ENCODE peak calls at places on chromosomes 13 and 19, in seven cellular contexts. G is endothelial cell of umbilical vein; H is HCT116; Y is CD4-positive, CD25-positive, alpha-beta regulatory T cell; R is IMR-90; K is mesendoderm; D is astrocyte. S is an unnamed sample.

GRCh38 chr13:101512650-101513049 is 60.2 kb downstream of the ITGBL1 start:
- DNase-seq in G (no peak), Y (no peak), H (no peak), K (no peak), R (no peak), D (peak; percentile 75), S (no peak)

GRCh38 chr13:59112375-59112774 is 1051.4 kb downstream of the DIAPH3 start:
- DNase-seq in R (peak; percentile 99), H (no peak), D (peak; percentile 100), K (peak; percentile 11), G (peak; percentile 71), Y (no peak), S (peak; percentile 15)

GRCh38 chr13:40126301-40127085 is 471.0 kb downstream of the COG6 start:
- DNase-seq in Y (no peak), R (no peak), G (no peak), D (no peak), H (no peak), K (no peak), S (no peak)

GRCh38 chr13:104015646-104016396 is 949.6 kb upstream of the SLC10A2 start:
- DNase-seq in R (peak; percentile 83), H (no peak), D (peak; percentile 96), K (no peak), Y (no peak), G (peak; percentile 89), S (no peak)

GRCh38 chr13:39451860-39452301 is 151.1 kb downstream of the LHFPL6 start:
- DNase-seq in G (peak; percentile 86), D (peak; percentile 30), Y (no peak), H (no peak), K (no peak), R (peak; percentile 30), S (no peak)

GRCh38 chr19:4624733-4625362 is 14.5 kb upstream of the TNFAIP8L1 start:
- DNase-seq in H (peak; percentile 65), K (peak; percentile 82), G (peak; percentile 42), Y (no peak), D (no peak), R (peak; percentile 32), S (peak; percentile 61)

GRCh38 chr13:80870186-80870585 is 529.3 kb upstream of the SPRY2 start:
- DNase-seq in G (no peak), K (no peak), R (no peak), D (no peak), Y (no peak), H (no peak), S (no peak)

GRCh38 chr19:1491114-1491848 is at the start of gene REEP6:
- DNase-seq in R (no peak), K (no peak), H (no peak), Y (no peak), D (no peak), G (no peak), S (no peak)

GRCh38 chr13:26498524-26499208 is 58.8 kb upstream of the WASF3 start:
- DNase-seq in H (no peak), R (peak; percentile 43), G (peak; percentile 11), Y (no peak), D (peak; percentile 22), K (no peak), S (no peak)

GRCh38 chr19:1027953-1028902 is 1.8 kb downstream of the CNN2 start:
- DNase-seq in D (peak; percentile 89), G (peak; percentile 47), Y (peak; percentile 73), R (peak; percentile 95), H (peak; percentile 52), K (peak; percentile 95), S (peak; percentile 94)

GRCh38 chr13:97359181-97360057 is 74.5 kb upstream of the RAP2A start:
- DNase-seq in Y (peak; percentile 63), H (peak; percentile 44), K (peak; percentile 85), R (peak; percentile 92), G (peak; percentile 81), D (peak; percentile 47), S (peak; percentile 80)

DNA sequence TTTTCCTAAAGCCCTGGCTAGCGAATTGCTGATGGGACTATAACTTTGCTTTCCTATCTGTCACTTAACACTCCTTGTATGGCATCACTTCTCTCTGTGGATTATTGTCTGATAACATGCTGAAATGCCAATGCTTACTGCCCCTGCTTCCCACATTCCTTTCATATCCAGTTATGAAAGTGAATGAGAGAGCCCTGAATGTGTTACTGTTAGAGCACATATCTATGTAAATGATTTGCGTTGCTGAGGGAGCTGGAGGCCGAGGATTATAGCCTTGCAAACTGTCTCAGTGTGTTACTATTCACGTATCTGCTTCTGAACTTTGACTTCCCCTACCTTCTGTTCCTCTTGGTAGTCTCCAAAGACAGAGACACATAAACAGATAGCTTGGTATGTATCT is 37.8 kb downstream of the POLR1D start:
- DNase-seq in D (no peak), R (no peak), Y (no peak), G (no peak), H (no peak), K (no peak), S (no peak)
- H3K27ac ChIP-seq in D (no peak overlapping the region), R (peak overlapping the region; percentile 71), Y (no peak overlapping the region), G (no peak overlapping the region), H (no peak overlapping the region), K (no peak overlapping the region), S (no peak overlapping the region)

GRCh38 chr19:54105796-54106195 is 3.1 kb downstream of the NDUFA3 start:
- DNase-seq in K (no peak), Y (no peak), G (no peak), D (no peak), R (no peak), H (no peak), S (no peak)
- H3K27ac ChIP-seq in K (no peak overlapping the region), Y (no peak overlapping the region), G (no peak overlapping the region), D (no peak overlapping the region), R (no peak overlapping the region), H (no peak overlapping the region), S (no peak overlapping the region)

GRCh38 chr13:34372581-34372980 is 554.6 kb downstream of the RFC3 start:
- DNase-seq in G (no peak), R (no peak), K (no peak), D (peak; percentile 37), H (no peak), Y (no peak), S (no peak)
- H3K27ac ChIP-seq in G (no peak overlapping the region), R (no peak overlapping the region), K (no peak overlapping the region), D (no peak overlapping the region), H (no peak overlapping the region), Y (no peak overlapping the region), S (no peak overlapping the region)

GRCh38 chr13:48678316-48678715 is 24.6 kb downstream of the CYSLTR2 start:
- DNase-seq in K (peak; percentile 51), Y (no peak), H (no peak), R (no peak), D (no peak), G (no peak), S (peak; percentile 7)

GRCh38 chr13:48679941-48680630 is 26.4 kb downstream of the CYSLTR2 start:
- DNase-seq in H (no peak), R (no peak), K (no peak), D (no peak), G (no peak), Y (no peak), S (no peak)

GRCh38 chr13:48680756-48681392 is 27.1 kb downstream of the CYSLTR2 start:
- DNase-seq in H (no peak), R (no peak), Y (no peak), K (no peak), G (no peak), D (no peak), S (no peak)

DNA sequence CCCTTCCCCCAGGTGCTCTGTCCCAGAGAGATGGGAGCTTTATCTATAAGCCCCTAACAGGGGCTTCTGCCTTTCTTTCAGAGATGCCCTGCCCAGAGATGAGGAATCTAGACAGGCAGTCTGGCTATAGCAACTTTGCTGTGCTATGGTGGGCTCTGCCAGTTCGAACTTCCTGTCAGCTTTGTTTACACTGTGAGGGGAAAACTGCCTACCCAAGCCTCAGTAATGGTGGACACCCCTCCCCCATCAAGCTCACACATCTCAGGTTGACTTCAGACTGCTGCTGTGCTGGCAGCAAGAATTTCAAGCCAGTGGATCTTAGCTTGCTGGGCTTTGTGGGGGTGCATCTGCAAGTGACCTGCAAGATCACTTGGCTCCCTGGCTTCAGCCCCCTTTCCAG is 21.5 kb downstream of the CYSLTR2 start:
- DNase-seq in R (no peak), Y (no peak), D (no peak), G (no peak), H (no peak), K (no peak), S (no peak)
- H3K27ac ChIP-seq in R (no peak overlapping the region), Y (no peak overlapping the region), D (no peak overlapping the region), G (no peak overlapping the region), H (no peak overlapping the region), K (no peak overlapping the region), S (no peak overlapping the region)

GRCh38 chr13:21058361-21058760 is 3.0 kb downstream of the LATS2 start:
- DNase-seq in K (no peak), H (no peak), D (no peak), G (peak; percentile 69), R (no peak), Y (no peak), S (no peak)
- H3K27ac ChIP-seq in K (no peak overlapping the region), H (no peak overlapping the region), D (no peak overlapping the region), G (peak overlapping the region; percentile 26), R (no peak overlapping the region), Y (no peak overlapping the region), S (no peak overlapping the region)

DNA sequence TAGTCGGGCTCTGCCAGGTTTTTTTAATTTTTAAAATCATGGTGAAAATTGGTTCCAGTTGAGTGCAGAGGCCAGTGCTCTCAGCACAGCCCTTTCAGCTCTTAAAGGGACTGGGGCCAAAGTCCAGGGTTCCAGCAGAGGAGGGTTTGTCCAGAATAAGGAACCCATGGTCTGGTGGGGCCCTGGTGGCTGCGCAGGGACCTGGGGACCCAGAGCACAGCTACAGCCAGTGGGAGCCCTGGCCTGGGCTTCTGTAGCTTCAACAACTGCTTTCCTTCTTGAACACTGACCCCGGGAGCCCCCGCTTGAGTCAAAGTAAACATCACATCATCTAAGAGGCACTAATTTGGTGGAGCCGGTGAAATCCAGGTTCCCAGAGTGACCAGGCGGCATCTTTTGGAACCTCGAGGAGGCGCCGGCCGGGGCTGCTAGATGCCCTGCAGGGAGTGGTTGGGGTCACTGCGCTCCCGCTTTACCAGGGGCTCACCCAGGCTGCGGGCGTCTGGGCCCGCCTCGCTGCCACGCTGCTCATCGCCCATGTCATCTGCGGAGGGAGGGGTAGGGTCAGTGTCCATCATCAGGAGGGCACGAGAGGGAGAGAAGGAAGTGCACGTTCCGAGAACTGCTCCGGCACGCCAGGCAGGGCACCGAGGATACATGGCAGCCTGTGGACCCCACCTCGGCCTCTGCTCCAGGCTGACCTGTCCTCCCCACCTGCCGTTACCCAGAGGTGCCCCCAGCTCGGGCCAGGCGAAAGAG is 16.6 kb upstream of the RANBP3 start:
- DNase-seq in Y (no peak), R (no peak), G (no peak), D (no peak), H (no peak), K (no peak), S (no peak)
- H3K27ac ChIP-seq in Y (no peak overlapping the region), R (no peak overlapping the region), G (no peak overlapping the region), D (no peak overlapping the region), H (no peak overlapping the region), K (no peak overlapping the region), S (no peak overlapping the region)

DNA sequence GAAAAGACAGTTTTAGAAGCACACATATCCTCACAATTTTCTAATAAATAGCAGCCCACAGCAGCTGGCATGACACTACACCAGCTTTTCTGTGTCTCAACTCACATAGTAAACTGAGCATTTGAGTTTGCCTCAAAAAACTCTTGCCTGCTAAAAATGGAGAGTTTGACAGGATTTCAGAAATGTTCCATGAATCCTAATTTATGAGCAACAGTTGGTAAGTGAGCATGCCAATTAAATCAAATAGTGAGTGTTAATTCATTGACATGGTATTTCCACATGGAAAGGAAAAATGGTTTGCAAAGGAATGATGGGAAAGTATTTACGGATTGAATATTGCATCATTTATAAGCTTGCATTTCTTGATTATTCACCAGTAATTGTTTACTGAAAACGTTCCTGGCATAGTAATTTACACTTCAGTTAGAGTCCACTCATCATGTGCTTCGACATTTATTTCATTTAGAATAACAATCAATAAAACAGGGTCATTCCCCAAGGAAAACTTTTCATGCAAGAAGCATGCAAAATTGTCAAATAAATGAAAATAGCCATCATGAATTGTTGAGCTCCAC is 322.9 kb downstream of the EFNB2 start:
- DNase-seq in G (no peak), Y (no peak), K (no peak), H (no peak), R (no peak), D (no peak), S (no peak)
- H3K27ac ChIP-seq in G (no peak overlapping the region), Y (no peak overlapping the region), K (no peak overlapping the region), H (peak overlapping the region; percentile 57), R (no peak overlapping the region), D (no peak overlapping the region), S (peak overlapping the region; percentile 82)